ENCODE peak calls at places on chromosome 5, in eight cellular contexts. D is cardiac muscle cell, H is aorta, V is hepatocyte, Y is transverse colon, X is left ventricle myocardium inferior, T is heart left ventricle, N is uterus. P is an unnamed sample.

GRCh38 chr5:40490464-40491083 is 189.1 kb upstream of the PTGER4 start:
- DNase-seq in D (no peak), H (no peak), V (no peak), Y (no peak), X (no peak), T (no peak), N (no peak), P (no peak)

GRCh38 chr5:102867999-102868662 is 113.0 kb downstream of the PAM start:
- DNase-seq in D (peak; percentile 37), H (no peak), V (no peak), Y (no peak), X (no peak), T (no peak), N (no peak), P (peak; percentile 23)

GRCh38 chr5:147971472-147971871 is 65.1 kb upstream of the C5orf46 start:
- DNase-seq in D (no peak), H (no peak), V (no peak), Y (no peak), X (no peak), T (no peak), N (no peak), P (no peak)

GRCh38 chr5:74318985-74319563 is 321.5 kb downstream of the ENC1 start:
- DNase-seq in D (no peak), H (no peak), V (no peak), Y (no peak), X (no peak), T (no peak), N (no peak), P (no peak)

GRCh38 chr5:73519531-73520283 is 21.5 kb downstream of the BTF3 start:
- DNase-seq in D (peak; percentile 89), H (peak; percentile 55), V (peak; percentile 87), Y (peak; percentile 74), X (no peak), T (no peak), N (peak; percentile 54), P (peak; percentile 89)

GRCh38 chr5:38403407-38403806 is 145.0 kb downstream of the EGFLAM start:
- DNase-seq in D (peak; percentile 39), H (peak; percentile 44), V (no peak), Y (no peak), X (no peak), T (no peak), N (no peak), P (no peak)

GRCh38 chr5:143213851-143214363 is 189.6 kb downstream of the NR3C1 start:
- DNase-seq in D (no peak), H (no peak), V (no peak), Y (no peak), X (no peak), T (no peak), N (no peak), P (no peak)

GRCh38 chr5:162139190-162139589 is 71.6 kb downstream of the GABRG2 start:
- DNase-seq in D (no peak), H (no peak), V (no peak), Y (no peak), X (no peak), T (no peak), N (no peak), P (no peak)

GRCh38 chr5:149455889-149456409 is 76.9 kb upstream of the IL17B start:
- DNase-seq in D (peak; percentile 74), H (no peak), V (peak; percentile 55), Y (no peak), X (peak; percentile 62), T (peak; percentile 78), N (peak; percentile 68), P (no peak)

GRCh38 chr5:100841358-100842076 is 61.6 kb downstream of the ST8SIA4 start:
- DNase-seq in D (no peak), H (no peak), V (no peak), Y (no peak), X (no peak), T (no peak), N (no peak), P (no peak)

GRCh38 chr5:93582677-93583524 is at the start of gene NR2F1:
- DNase-seq in D (peak; percentile 100), H (peak; percentile 70), V (peak; percentile 67), Y (peak; percentile 55), X (no peak), T (no peak), N (peak; percentile 87), P (peak; percentile 27)

GRCh38 chr5:637581-638450 is 25.7 kb downstream of the CEP72 start:
- DNase-seq in D (no peak), H (no peak), V (no peak), Y (no peak), X (no peak), T (no peak), N (no peak), P (no peak)

GRCh38 chr5:154159343-154159742 is 31.2 kb upstream of the GALNT10 start:
- DNase-seq in D (peak; percentile 26), H (no peak), V (no peak), Y (no peak), X (no peak), T (no peak), N (no peak), P (no peak)

GRCh38 chr5:110663525-110663924 is 62.9 kb downstream of the TMEM232 start:
- DNase-seq in D (no peak), H (no peak), V (no peak), Y (no peak), X (no peak), T (no peak), N (no peak), P (no peak)

GRCh38 chr5:74953961-74954720 is 88.0 kb upstream of the FAM169A start:
- DNase-seq in D (peak; percentile 36), H (no peak), V (peak; percentile 24), Y (no peak), X (no peak), T (no peak), N (no peak), P (peak; percentile 85)

GRCh38 chr5:125894383-125894782 is 528.8 kb upstream of the GRAMD2B start:
- DNase-seq in D (peak; percentile 49), H (no peak), V (no peak), Y (no peak), X (no peak), T (no peak), N (no peak), P (no peak)

GRCh38 chr5:51380603-51381207 is 2.5 kb upstream of the ISL1 start:
- DNase-seq in D (peak; percentile 29), H (no peak), V (peak; percentile 71), Y (no peak), X (no peak), T (no peak), N (no peak), P (peak; percentile 25)

GRCh38 chr5:79020861-79021561 is 35.9 kb upstream of the ARSB start:
- DNase-seq in D (peak; percentile 83), H (peak; percentile 66), V (peak; percentile 79), Y (peak; percentile 49), X (peak; percentile 29), T (no peak), N (peak; percentile 52), P (peak; percentile 46)

GRCh38 chr5:88656196-88656935 is 226.6 kb downstream of the MEF2C start:
- DNase-seq in D (no peak), H (no peak), V (no peak), Y (no peak), X (no peak), T (no peak), N (no peak), P (no peak)

GRCh38 chr5:43041669-43042175 is 1.6 kb upstream of the ANXA2R start:
- DNase-seq in D (peak; percentile 83), H (peak; percentile 78), V (peak; percentile 73), Y (peak; percentile 63), X (no peak), T (peak; percentile 86), N (peak; percentile 59), P (peak; percentile 42)

GRCh38 chr5:113896789-113897188 is 383.3 kb downstream of the YTHDC2 start:
- DNase-seq in D (no peak), H (no peak), V (no peak), Y (no peak), X (no peak), T (no peak), N (no peak), P (no peak)
- H3K4me1 ChIP-seq in D (peaks cover 18% of the 10 kb centered on the region), H (no peaks in the 10 kb centered on the region), V (no peaks in the 10 kb centered on the region), Y (no peaks in the 10 kb centered on the region), X (no peaks in the 10 kb centered on the region), T (no peaks in the 10 kb centered on the region), N (no peaks in the 10 kb centered on the region), P (no peaks in the 10 kb centered on the region)

GRCh38 chr5:65961644-65962043 is 35.3 kb downstream of the ERBIN start:
- DNase-seq in D (peak; percentile 39), H (no peak), V (no peak), Y (no peak), X (no peak), T (no peak), N (no peak), P (no peak)
- H3K9me3 ChIP-seq in D (no peaks in the 10 kb centered on the region), H (no peaks in the 10 kb centered on the region), V (no peaks in the 10 kb centered on the region), Y (no peaks in the 10 kb centered on the region), X (no peaks in the 10 kb centered on the region), T (no peaks in the 10 kb centered on the region), N (no peaks in the 10 kb centered on the region), P (no peaks in the 10 kb centered on the region)

GRCh38 chr5:59401637-59402036 is 491.9 kb downstream of the PDE4D start:
- DNase-seq in D (no peak), H (no peak), V (no peak), Y (no peak), X (no peak), T (no peak), N (no peak), P (peak; percentile 21)
- H3K27ac ChIP-seq in D (no peak overlapping the region), H (no peak overlapping the region), V (no peak overlapping the region), Y (peak overlapping the region; percentile 5), X (no peak overlapping the region), T (no peak overlapping the region), N (no peak overlapping the region), P (no peak overlapping the region)

GRCh38 chr5:62312674-62313073 is 6.7 kb downstream of the KIF2A start:
- DNase-seq in D (no peak), H (no peak), V (no peak), Y (no peak), X (no peak), T (no peak), N (no peak), P (peak; percentile 80)

GRCh38 chr5:62315376-62316049 is 9.5 kb downstream of the KIF2A start:
- DNase-seq in D (no peak), H (no peak), V (no peak), Y (no peak), X (no peak), T (no peak), N (no peak), P (peak; percentile 32)

GRCh38 chr5:62316110-62316509 is 10.1 kb downstream of the KIF2A start:
- DNase-seq in D (peak; percentile 28), H (no peak), V (no peak), Y (no peak), X (no peak), T (no peak), N (no peak), P (no peak)

GRCh38 chr5:62312036-62312435 is 6.0 kb downstream of the KIF2A start:
- DNase-seq in D (no peak), H (no peak), V (no peak), Y (no peak), X (no peak), T (no peak), N (no peak), P (no peak)

GRCh38 chr5:62314431-62314830 is 8.4 kb downstream of the KIF2A start:
- DNase-seq in D (no peak), H (no peak), V (no peak), Y (no peak), X (no peak), T (no peak), N (no peak), P (no peak)
- H3K4me1 ChIP-seq in D (peaks cover 20% of the 10 kb centered on the region), H (peaks cover 7% of the 10 kb centered on the region), V (no peaks in the 10 kb centered on the region), Y (peaks cover 3% of the 10 kb centered on the region), X (peaks cover 9% of the 10 kb centered on the region), T (peaks cover 13% of the 10 kb centered on the region), N (no peaks in the 10 kb centered on the region), P (no peaks in the 10 kb centered on the region)

GRCh38 chr5:3006961-3007551 is 255.6 kb upstream of the IRX2 start:
- DNase-seq in D (no peak), H (no peak), V (no peak), Y (no peak), X (no peak), T (no peak), N (no peak), P (no peak)
- H3K9me3 ChIP-seq in D (no peaks in the 10 kb centered on the region), H (no peaks in the 10 kb centered on the region), V (no peaks in the 10 kb centered on the region), Y (no peaks in the 10 kb centered on the region), X (no peaks in the 10 kb centered on the region), T (no peaks in the 10 kb centered on the region), N (no peaks in the 10 kb centered on the region), P (no peaks in the 10 kb centered on the region)

P was measured in small intestine.